ENCODE peak calls at places on chromosomes 11 and 22, in four cellular contexts. Z, X, Q and Y are unnamed samples.

GRCh38 chr11:11979487-11980117 is 28.8 kb downstream of the DKK3 start:
- DNase-seq in Z (peak; percentile 86), X (peak; percentile 91), Q (peak; percentile 90), Y (peak; percentile 67)

GRCh38 chr11:69511358-69512015 is 30.0 kb downstream of the LINC01488 start:
- DNase-seq in Z (peak; percentile 65), X (peak; percentile 19), Q (peak; percentile 13), Y (peak; percentile 82)

GRCh38 chr11:66967670-66968425 is 7.3 kb upstream of the C11orf86 start:
- DNase-seq in Z (peak; percentile 96), X (peak; percentile 89), Q (peak; percentile 79), Y (peak; percentile 85)

GRCh38 chr11:130612291-130612802 is 163.9 kb downstream of the ADAMTS15 start:
- DNase-seq in Z (peak; percentile 59), X (peak; percentile 89), Q (peak; percentile 80), Y (peak; percentile 53)

GRCh38 chr11:1931791-1932480 is 12.4 kb downstream of the TNNT3 start:
- DNase-seq in Z (no peak), X (no peak), Q (no peak), Y (no peak)

GRCh38 chr11:59262419-59262818 is 49.7 kb upstream of the MPEG1 start:
- DNase-seq in Z (no peak), X (no peak), Q (no peak), Y (no peak)

GRCh38 chr22:37187891-37188761 is at the start of gene C1QTNF6:
- DNase-seq in Z (peak; percentile 67), X (peak; percentile 69), Q (no peak), Y (peak; percentile 87)

GRCh38 chr11:74820763-74821162 is 72.1 kb downstream of the RNF169 start:
- DNase-seq in Z (peak; percentile 91), X (peak; percentile 87), Q (peak; percentile 97), Y (peak; percentile 87)

GRCh38 chr22:36277482-36278291 is 24.8 kb downstream of the APOL1 start:
- DNase-seq in Z (peak; percentile 81), X (peak; percentile 65), Q (peak; percentile 70), Y (peak; percentile 66)

GRCh38 chr11:72814831-72815618 is 814 bp downstream of the ATG16L2 start:
- DNase-seq in Z (peak; percentile 74), X (peak; percentile 73), Q (peak; percentile 63), Y (peak; percentile 45)

GRCh38 chr11:35484435-35484834 is 41.0 kb downstream of the PAMR1 start:
- DNase-seq in Z (peak; percentile 84), X (peak; percentile 46), Q (no peak), Y (peak; percentile 51)

GRCh38 chr11:118789501-118790356 is 1.2 kb downstream of the DDX6 start:
- DNase-seq in Z (peak; percentile 23), X (peak; percentile 46), Q (peak; percentile 46), Y (peak; percentile 33)

GRCh38 chr22:36328635-36329216 is 59.0 kb downstream of the MYH9 start:
- DNase-seq in Z (peak; percentile 86), X (peak; percentile 91), Q (peak; percentile 92), Y (peak; percentile 36)

DNA sequence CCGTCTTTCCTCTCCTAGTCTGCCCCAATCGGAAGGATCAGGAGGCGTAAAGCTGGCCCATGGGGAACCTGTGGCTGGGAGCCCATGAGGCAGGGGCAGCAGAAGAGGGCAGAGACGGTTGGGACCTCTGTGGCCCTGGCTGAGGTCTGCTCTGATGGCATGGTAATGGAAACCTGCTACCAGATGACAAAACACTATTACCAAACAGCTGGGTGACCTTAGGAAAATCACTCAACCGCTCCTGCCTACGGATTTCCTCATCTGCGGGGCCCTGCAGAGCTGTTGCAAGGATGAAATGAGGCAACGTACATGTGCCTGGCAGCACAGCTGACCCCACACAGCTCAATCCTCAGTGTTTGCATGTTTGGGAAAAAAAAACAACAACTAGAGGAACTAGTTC is 4.6 kb downstream of the AP5B1 start:
- DNase-seq in Z (peak; percentile 60), X (peak; percentile 88), Q (peak; percentile 85), Y (peak; percentile 75)
- TF ChIP-seq CTCF in Z (no peak), X (no peak), Q (no peak), Y (no peak)

GRCh38 chr11:10108901-10109665 is 184.9 kb downstream of the SBF2 start:
- DNase-seq in Z (peak; percentile 53), X (peak; percentile 50), Q (peak; percentile 74), Y (peak; percentile 70)
- H3K4me3 ChIP-seq in Z (peak overlapping the region; percentile 6), X (no peak overlapping the region), Q (no peak overlapping the region), Y (no peak overlapping the region)

DNA sequence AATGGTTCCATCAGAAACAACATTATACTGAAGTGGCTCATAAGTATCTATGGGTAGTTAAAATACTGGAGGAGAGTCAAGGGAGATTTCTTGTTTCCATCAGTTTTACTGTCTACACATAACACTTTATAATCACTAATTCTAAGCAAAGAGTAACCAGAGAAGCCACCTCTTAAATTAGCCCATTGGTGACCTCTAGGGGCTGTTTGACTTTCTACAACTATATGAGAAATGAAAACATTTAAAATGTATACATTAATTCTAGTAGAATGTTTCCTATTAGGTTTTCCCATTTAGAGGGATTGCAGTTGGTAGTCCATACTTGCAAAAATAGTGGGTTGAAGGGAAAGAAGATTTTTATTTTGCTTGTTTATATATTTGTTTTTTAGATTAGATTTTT is 504.3 kb downstream of the FAM181B start:
- DNase-seq in Z (peak; percentile 2), X (peak; percentile 2), Q (peak; percentile 65), Y (peak; percentile 15)
- TF ChIP-seq CTCF in Z (no peak), X (no peak), Q (peak; percentile 47), Y (peak; percentile 14)

GRCh38 chr22:19176732-19177131 is 1.8 kb downstream of the SLC25A1 start:
- DNase-seq in Z (peak; percentile 20), X (no peak), Q (no peak), Y (no peak)
- H3K4me3 ChIP-seq in Z (peak overlapping the region; percentile 56), X (peak overlapping the region; percentile 71), Q (peak overlapping the region; percentile 80), Y (no peak overlapping the region)

GRCh38 chr11:9253086-9253485 is 12.1 kb downstream of the DENND5A start:
- DNase-seq in Z (no peak), X (no peak), Q (no peak), Y (no peak)
- TF ChIP-seq CTCF in Z (no peak), X (no peak), Q (no peak), Y (no peak)

DNA sequence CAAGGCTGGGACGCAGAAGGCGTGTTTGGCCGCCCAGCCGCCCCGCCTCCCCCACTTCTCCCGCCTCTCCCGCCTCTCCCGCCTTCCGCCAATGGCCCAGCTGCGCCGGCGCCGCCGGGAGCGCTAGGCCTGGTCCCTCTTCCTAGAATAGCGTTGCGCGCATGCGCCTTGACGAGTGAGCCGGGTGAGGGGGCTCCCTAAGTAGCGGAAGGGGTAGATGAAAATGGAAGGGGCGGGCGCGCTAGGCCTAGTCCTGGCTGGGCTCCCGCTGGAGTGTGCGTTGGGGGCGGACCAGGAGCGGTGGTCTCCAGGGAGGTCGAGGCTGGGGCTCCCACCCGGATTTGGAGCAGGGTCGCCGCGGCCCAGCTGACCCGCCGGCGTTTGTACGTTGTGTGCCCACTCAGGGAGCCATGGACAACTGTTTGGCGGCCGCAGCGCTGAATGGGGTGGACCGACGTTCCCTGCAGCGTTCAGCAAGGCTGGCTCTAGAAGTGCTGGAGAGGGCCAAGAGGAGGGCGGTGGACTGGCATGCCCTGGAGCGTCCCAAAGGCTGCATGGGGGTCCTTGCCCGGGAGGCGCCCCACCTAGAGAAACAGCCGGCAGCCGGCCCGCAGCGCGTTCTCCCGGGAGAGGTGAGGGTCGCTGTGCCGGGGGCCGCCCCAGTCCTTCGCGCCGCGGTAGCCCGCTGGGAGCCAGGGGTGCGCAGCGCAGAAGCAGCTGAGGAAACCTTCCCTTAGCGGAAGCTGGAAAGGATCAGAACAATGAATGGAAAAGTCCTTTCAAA is at the start of gene AKIP1:
- DNase-seq in Z (peak; percentile 98), X (peak; percentile 96), Q (peak; percentile 97), Y (peak; percentile 97)
- H3K4me3 ChIP-seq in Z (peak within 1 kb of the TSS; percentile 81), X (peak within 1 kb of the TSS; percentile 86), Q (peak within 1 kb of the TSS; percentile 87), Y (peak within 1 kb of the TSS; percentile 40)

DNA sequence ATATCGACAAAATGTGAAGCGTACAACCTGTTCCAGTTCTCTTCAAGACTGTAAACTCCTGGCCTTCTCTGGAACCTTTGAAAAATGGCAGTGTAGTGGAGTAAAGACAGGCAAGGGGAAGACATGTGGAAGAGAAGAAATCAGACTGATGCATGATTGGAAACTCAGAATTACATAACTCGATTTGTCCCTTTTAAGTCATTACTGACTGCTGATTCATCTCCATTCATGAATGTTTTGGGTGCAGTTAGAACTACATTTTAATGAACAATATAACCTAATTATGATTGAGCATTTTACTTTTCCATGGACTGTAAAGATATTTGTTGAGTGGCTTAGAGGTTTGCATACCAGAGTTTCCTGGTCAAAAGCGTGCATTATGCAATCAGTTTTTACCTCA is 32.9 kb downstream of the FAT3 start:
- DNase-seq in Z (no peak), X (peak; percentile 6), Q (no peak), Y (no peak)
- TF ChIP-seq CTCF in Z (no peak), X (no peak), Q (no peak), Y (no peak)

GRCh38 chr22:23281406-23282088 is 101.2 kb downstream of the BCR start:
- DNase-seq in Z (peak; percentile 85), X (peak; percentile 75), Q (peak; percentile 81), Y (peak; percentile 81)
- H3K4me3 ChIP-seq in Z (no peak overlapping the region), X (no peak overlapping the region), Q (no peak overlapping the region), Y (no peak overlapping the region)

GRCh38 chr11:60946601-60947265 is 5.2 kb downstream of the SLC15A3 start:
- DNase-seq in Z (peak; percentile 28), X (no peak), Q (no peak), Y (no peak)

GRCh38 chr11:60942207-60942606 is 9.8 kb downstream of the SLC15A3 start:
- DNase-seq in Z (no peak), X (no peak), Q (no peak), Y (no peak)

GRCh38 chr11:60942970-60943565 is 8.9 kb downstream of the SLC15A3 start:
- DNase-seq in Z (no peak), X (no peak), Q (peak; percentile 51), Y (no peak)

GRCh38 chr11:60945295-60945667 is 6.7 kb downstream of the SLC15A3 start:
- DNase-seq in Z (no peak), X (no peak), Q (no peak), Y (no peak)

DNA sequence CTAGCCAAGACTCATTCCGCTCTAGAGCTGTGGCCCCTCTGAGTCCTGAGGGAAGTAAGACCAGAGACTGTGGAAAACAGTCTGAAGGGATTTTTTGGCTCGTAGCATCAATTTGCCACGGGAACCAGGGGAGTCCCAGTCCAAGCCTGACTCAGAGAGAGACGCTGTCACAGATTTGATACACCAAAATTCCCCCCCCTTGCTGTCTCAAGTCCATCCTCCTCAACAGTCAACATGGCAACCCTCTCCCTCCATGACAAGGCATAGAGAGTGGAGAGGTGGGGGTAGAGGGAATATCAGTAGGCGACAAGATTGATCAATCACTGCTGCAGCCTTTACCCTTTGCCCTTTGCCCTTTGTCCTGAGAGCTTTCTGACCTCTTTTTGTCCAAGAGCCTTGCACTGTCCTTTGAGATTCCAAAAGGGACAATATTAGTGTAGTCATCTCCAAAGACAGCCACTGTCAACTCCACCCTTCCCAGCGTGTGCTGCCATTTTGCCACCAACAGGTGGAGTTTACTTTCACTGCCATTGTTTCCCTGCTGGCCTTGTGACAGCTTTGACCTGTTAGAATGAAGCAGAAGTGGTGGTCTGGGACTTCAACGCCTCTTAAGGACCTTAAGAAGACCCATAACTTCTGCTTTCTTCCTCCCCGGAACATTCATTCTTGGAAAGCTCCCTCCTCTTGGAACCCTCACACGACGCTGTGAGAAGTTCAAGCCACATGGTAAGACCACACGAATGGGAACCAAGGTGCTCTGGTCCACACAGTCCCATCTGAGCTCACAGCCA is 7.3 kb downstream of the SLC15A3 start:
- DNase-seq in Z (no peak), X (no peak), Q (no peak), Y (no peak)
- TF ChIP-seq CTCF in Z (peak; percentile 12), X (peak; percentile 19), Q (peak; percentile 31), Y (peak; percentile 21)